ENCODE peak calls at places on chromosomes 5 and 9, in four cellular contexts. One of them, this sample, is unnamed.

GRCh38 chr9:126502417-126503332 is 111.1 kb upstream of the LMX1B start:
- DNase-seq in fibroblast of pulmonary artery: no peak
- DNase-seq in tibial artery: no peak
- DNase-seq in MCF 10A: no peak
- DNase-seq in this sample: no peak

GRCh38 chr9:100354121-100354800 is 1.5 kb upstream of the TEX10 start:
- DNase-seq in fibroblast of pulmonary artery: no peak
- DNase-seq in tibial artery: no peak
- DNase-seq in MCF 10A: no peak
- DNase-seq in this sample: no peak

GRCh38 chr9:94128580-94128979 is 44.3 kb downstream of the PTPDC1 start:
- DNase-seq in fibroblast of pulmonary artery: no peak
- DNase-seq in tibial artery: no peak
- DNase-seq in MCF 10A: no peak
- DNase-seq in this sample: no peak

GRCh38 chr5:67051164-67051563 is 145.4 kb downstream of the CD180 start:
- DNase-seq in fibroblast of pulmonary artery: no peak
- DNase-seq in tibial artery: no peak
- DNase-seq in MCF 10A: no peak
- DNase-seq in this sample: no peak

GRCh38 chr5:118692811-118693342 is 295.5 kb downstream of the DTWD2 start:
- DNase-seq in fibroblast of pulmonary artery: no peak
- DNase-seq in tibial artery: no peak
- DNase-seq in MCF 10A: no peak
- DNase-seq in this sample: peak; percentile 1

GRCh38 chr5:14449052-14449661 is 132.4 kb upstream of the OTULINL start:
- DNase-seq in fibroblast of pulmonary artery: peak; percentile 91
- DNase-seq in tibial artery: no peak
- DNase-seq in MCF 10A: no peak
- DNase-seq in this sample: peak; percentile 10

GRCh38 chr5:150783422-150783928 is 4.9 kb downstream of the SMIM3 start:
- DNase-seq in fibroblast of pulmonary artery: peak; percentile 92
- DNase-seq in tibial artery: peak; percentile 83
- DNase-seq in MCF 10A: peak; percentile 73
- DNase-seq in this sample: peak; percentile 81

GRCh38 chr9:125633116-125633743 is 73.8 kb downstream of the MAPKAP1 start:
- DNase-seq in fibroblast of pulmonary artery: no peak
- DNase-seq in tibial artery: no peak
- DNase-seq in MCF 10A: peak; percentile 36
- DNase-seq in this sample: peak; percentile 52

GRCh38 chr9:6822696-6823095 is 64.9 kb downstream of the KDM4C start:
- DNase-seq in fibroblast of pulmonary artery: no peak
- DNase-seq in tibial artery: no peak
- DNase-seq in MCF 10A: no peak
- DNase-seq in this sample: no peak

GRCh38 chr9:69877852-69878507 is 57.4 kb downstream of the CFAP95 start:
- DNase-seq in fibroblast of pulmonary artery: peak; percentile 68
- DNase-seq in tibial artery: no peak
- DNase-seq in MCF 10A: peak; percentile 63
- DNase-seq in this sample: peak; percentile 53

GRCh38 chr5:169941542-169941941 is 38.8 kb downstream of the INSYN2B start:
- DNase-seq in fibroblast of pulmonary artery: no peak
- DNase-seq in tibial artery: no peak
- DNase-seq in MCF 10A: no peak
- DNase-seq in this sample: no peak

GRCh38 chr5:177295929-177296328 is 7.6 kb downstream of the RAB24 start:
- DNase-seq in fibroblast of pulmonary artery: no peak
- DNase-seq in tibial artery: no peak
- DNase-seq in MCF 10A: no peak
- DNase-seq in this sample: no peak

GRCh38 chr9:18333157-18333556 is 140.8 kb upstream of the ADAMTSL1 start:
- DNase-seq in fibroblast of pulmonary artery: peak; percentile 65
- DNase-seq in tibial artery: no peak
- DNase-seq in MCF 10A: no peak
- DNase-seq in this sample: no peak

GRCh38 chr9:37444890-37445289 is 20.4 kb downstream of the ZBTB5 start:
- DNase-seq in fibroblast of pulmonary artery: no peak
- DNase-seq in tibial artery: no peak
- DNase-seq in MCF 10A: no peak
- DNase-seq in this sample: no peak

GRCh38 chr5:108749130-108749861 is 1.6 kb downstream of the FER start:
- DNase-seq in fibroblast of pulmonary artery: no peak
- DNase-seq in tibial artery: no peak
- DNase-seq in MCF 10A: peak; percentile 56
- DNase-seq in this sample: peak; percentile 35

GRCh38 chr5:14925326-14925725 is 53.7 kb upstream of the ANKH start:
- DNase-seq in fibroblast of pulmonary artery: no peak
- DNase-seq in tibial artery: no peak
- DNase-seq in MCF 10A: no peak
- DNase-seq in this sample: no peak

GRCh38 chr5:173826179-173826920 is 61.8 kb upstream of the CPEB4 start:
- DNase-seq in fibroblast of pulmonary artery: no peak
- DNase-seq in tibial artery: no peak
- DNase-seq in MCF 10A: no peak
- DNase-seq in this sample: no peak

GRCh38 chr9:110714314-110714713 is 45.7 kb downstream of the MUSK start:
- DNase-seq in fibroblast of pulmonary artery: no peak
- DNase-seq in tibial artery: no peak
- DNase-seq in MCF 10A: no peak
- DNase-seq in this sample: no peak

GRCh38 chr5:76801159-76801802 is 17.5 kb upstream of the F2RL1 start:
- DNase-seq in fibroblast of pulmonary artery: peak; percentile 99
- DNase-seq in tibial artery: no peak
- DNase-seq in MCF 10A: peak; percentile 96
- DNase-seq in this sample: peak; percentile 88

GRCh38 chr5:53027913-53028312 is 38.8 kb downstream of the ITGA2 start:
- DNase-seq in fibroblast of pulmonary artery: peak; percentile 81
- DNase-seq in tibial artery: peak; percentile 73
- DNase-seq in MCF 10A: peak; percentile 88
- DNase-seq in this sample: peak; percentile 97

GRCh38 chr9:16555802-16556201 is 314.7 kb downstream of the BNC2 start:
- DNase-seq in fibroblast of pulmonary artery: no peak
- DNase-seq in tibial artery: no peak
- DNase-seq in MCF 10A: no peak
- DNase-seq in this sample: no peak

GRCh38 chr5:90949469-90950358 is 391.1 kb downstream of the ADGRV1 start:
- DNase-seq in fibroblast of pulmonary artery: no peak
- DNase-seq in tibial artery: no peak
- DNase-seq in MCF 10A: no peak
- DNase-seq in this sample: no peak

GRCh38 chr5:91383027-91383955 is at the start of gene ARRDC3:
- DNase-seq in fibroblast of pulmonary artery: peak; percentile 97
- DNase-seq in tibial artery: peak; percentile 98
- DNase-seq in MCF 10A: peak; percentile 96
- DNase-seq in this sample: peak; percentile 94

GRCh38 chr5:149913449-149914419 is 30.9 kb downstream of the PDE6A start:
- DNase-seq in fibroblast of pulmonary artery: no peak
- DNase-seq in tibial artery: no peak
- DNase-seq in MCF 10A: no peak
- DNase-seq in this sample: peak; percentile 21

GRCh38 chr5:38738898-38739743 is 106.7 kb upstream of the OSMR start:
- DNase-seq in fibroblast of pulmonary artery: peak; percentile 55
- DNase-seq in tibial artery: no peak
- DNase-seq in MCF 10A: peak; percentile 79
- DNase-seq in this sample: peak; percentile 30

GRCh38 chr5:81070561-81070960 is 110.4 kb downstream of the RASGRF2 start:
- DNase-seq in fibroblast of pulmonary artery: no peak
- DNase-seq in tibial artery: no peak
- DNase-seq in MCF 10A: no peak
- DNase-seq in this sample: no peak

GRCh38 chr9:105359899-105360298 is 87.9 kb upstream of the FSD1L start:
- DNase-seq in fibroblast of pulmonary artery: peak; percentile 33
- DNase-seq in tibial artery: no peak
- DNase-seq in MCF 10A: no peak
- DNase-seq in this sample: no peak

GRCh38 chr9:126399251-126399650 is 72.6 kb downstream of the MVB12B start:
- DNase-seq in fibroblast of pulmonary artery: no peak
- DNase-seq in tibial artery: peak; percentile 57
- DNase-seq in MCF 10A: no peak
- DNase-seq in this sample: no peak

GRCh38 chr5:114265661-114266060 is 96.2 kb upstream of the KCNN2 start:
- DNase-seq in fibroblast of pulmonary artery: no peak
- DNase-seq in tibial artery: no peak
- DNase-seq in MCF 10A: no peak
- DNase-seq in this sample: no peak

GRCh38 chr5:10338996-10339903 is 14.2 kb upstream of the MARCHF6 start:
- DNase-seq in fibroblast of pulmonary artery: no peak
- DNase-seq in tibial artery: no peak
- DNase-seq in MCF 10A: no peak
- DNase-seq in this sample: no peak

GRCh38 chr9:36961568-36962360 is 72.3 kb downstream of the PAX5 start:
- DNase-seq in fibroblast of pulmonary artery: peak; percentile 16
- DNase-seq in tibial artery: peak; percentile 51
- DNase-seq in MCF 10A: no peak
- DNase-seq in this sample: no peak

GRCh38 chr5:39892708-39893107 is 467.9 kb upstream of the DAB2 start:
- DNase-seq in fibroblast of pulmonary artery: peak; percentile 33
- DNase-seq in tibial artery: no peak
- DNase-seq in MCF 10A: peak; percentile 46
- DNase-seq in this sample: peak; percentile 80

GRCh38 chr9:120477534-120478001 is 102.4 kb downstream of the CDK5RAP2 start:
- DNase-seq in fibroblast of pulmonary artery: peak; percentile 95
- DNase-seq in tibial artery: peak; percentile 75
- DNase-seq in MCF 10A: peak; percentile 97
- DNase-seq in this sample: peak; percentile 91

GRCh38 chr5:110401881-110402280 is 324.6 kb downstream of the TMEM232 start:
- DNase-seq in fibroblast of pulmonary artery: peak; percentile 20
- DNase-seq in tibial artery: no peak
- DNase-seq in MCF 10A: peak; percentile 63
- DNase-seq in this sample: peak; percentile 43

GRCh38 chr5:7877851-7878250 is 8.9 kb downstream of the MTRR start:
- DNase-seq in fibroblast of pulmonary artery: peak; percentile 7
- DNase-seq in tibial artery: no peak
- DNase-seq in MCF 10A: peak; percentile 23
- DNase-seq in this sample: no peak

GRCh38 chr5:132268698-132269551 is 11.4 kb downstream of the PDLIM4 start:
- DNase-seq in fibroblast of pulmonary artery: peak; percentile 23
- DNase-seq in tibial artery: no peak
- DNase-seq in MCF 10A: no peak
- DNase-seq in this sample: no peak

GRCh38 chr5:76388791-76389512 is 14.1 kb upstream of the IQGAP2 start:
- DNase-seq in fibroblast of pulmonary artery: no peak
- DNase-seq in tibial artery: no peak
- DNase-seq in MCF 10A: no peak
- DNase-seq in this sample: no peak

GRCh38 chr5:58816181-58816731 is 233.4 kb downstream of the RAB3C start:
- DNase-seq in fibroblast of pulmonary artery: no peak
- DNase-seq in tibial artery: no peak
- DNase-seq in MCF 10A: no peak
- DNase-seq in this sample: no peak

GRCh38 chr9:98736216-98736615 is 27.5 kb upstream of the GABBR2 start:
- DNase-seq in fibroblast of pulmonary artery: no peak
- DNase-seq in tibial artery: no peak
- DNase-seq in MCF 10A: no peak
- DNase-seq in this sample: no peak

This sample was measured in epithelial cell of esophagus.